ENCODE peak calls at places on chromosomes 7 and 10, in seven cellular contexts. One of them, this sample, is unnamed.

GRCh38 chr10:71270301-71270777 is 48.7 kb upstream of the SLC29A3 start:
- DNase-seq in HTR-8/SVneo: peak; percentile 71
- DNase-seq in adrenal gland: peak; percentile 74
- DNase-seq in MCF 10A: peak; percentile 72
- DNase-seq in left ventricle myocardium inferior: no peak
- DNase-seq in GM10248: peak; percentile 78
- DNase-seq in GM12892: peak; percentile 53
- DNase-seq in this sample: peak; percentile 85

GRCh38 chr7:47666164-47666862 is 84.4 kb upstream of the TNS3 start:
- DNase-seq in HTR-8/SVneo: no peak
- DNase-seq in adrenal gland: peak; percentile 13
- DNase-seq in MCF 10A: no peak
- DNase-seq in left ventricle myocardium inferior: no peak
- DNase-seq in GM10248: no peak
- DNase-seq in GM12892: no peak
- DNase-seq in this sample: no peak

GRCh38 chr10:22816298-22816653 is 101.9 kb upstream of the PIP4K2A start:
- DNase-seq in HTR-8/SVneo: peak; percentile 73
- DNase-seq in adrenal gland: peak; percentile 23
- DNase-seq in MCF 10A: peak; percentile 92
- DNase-seq in left ventricle myocardium inferior: no peak
- DNase-seq in GM10248: no peak
- DNase-seq in GM12892: no peak
- DNase-seq in this sample: no peak

GRCh38 chr10:14173391-14173705 is 157.4 kb downstream of the FRMD4A start:
- DNase-seq in HTR-8/SVneo: no peak
- DNase-seq in adrenal gland: no peak
- DNase-seq in MCF 10A: no peak
- DNase-seq in left ventricle myocardium inferior: no peak
- DNase-seq in GM10248: no peak
- DNase-seq in GM12892: no peak
- DNase-seq in this sample: no peak

GRCh38 chr7:128243273-128243672 is 2.2 kb downstream of the LEP start:
- DNase-seq in HTR-8/SVneo: no peak
- DNase-seq in adrenal gland: no peak
- DNase-seq in MCF 10A: no peak
- DNase-seq in left ventricle myocardium inferior: no peak
- DNase-seq in GM10248: no peak
- DNase-seq in GM12892: no peak
- DNase-seq in this sample: no peak

GRCh38 chr10:103584216-103585010 is 90.9 kb downstream of the NEURL1 start:
- DNase-seq in HTR-8/SVneo: no peak
- DNase-seq in adrenal gland: no peak
- DNase-seq in MCF 10A: no peak
- DNase-seq in left ventricle myocardium inferior: no peak
- DNase-seq in GM10248: peak; percentile 66
- DNase-seq in GM12892: no peak
- DNase-seq in this sample: peak; percentile 87

GRCh38 chr7:40232242-40232929 is 97.6 kb downstream of the SUGCT start:
- DNase-seq in HTR-8/SVneo: peak; percentile 42
- DNase-seq in adrenal gland: peak; percentile 34
- DNase-seq in MCF 10A: peak; percentile 69
- DNase-seq in left ventricle myocardium inferior: no peak
- DNase-seq in GM10248: peak; percentile 34
- DNase-seq in GM12892: no peak
- DNase-seq in this sample: peak; percentile 47

GRCh38 chr7:23017303-23017702 is 3.4 kb upstream of the HYCC1 start:
- DNase-seq in HTR-8/SVneo: no peak
- DNase-seq in adrenal gland: no peak
- DNase-seq in MCF 10A: no peak
- DNase-seq in left ventricle myocardium inferior: no peak
- DNase-seq in GM10248: no peak
- DNase-seq in GM12892: no peak
- DNase-seq in this sample: no peak

GRCh38 chr7:84675633-84676034 is 481.0 kb upstream of the SEMA3A start:
- DNase-seq in HTR-8/SVneo: peak; percentile 1
- DNase-seq in adrenal gland: no peak
- DNase-seq in MCF 10A: peak; percentile 77
- DNase-seq in left ventricle myocardium inferior: no peak
- DNase-seq in GM10248: no peak
- DNase-seq in GM12892: no peak
- DNase-seq in this sample: no peak

GRCh38 chr10:18238875-18239485 is 98.8 kb downstream of the CACNB2 start:
- DNase-seq in HTR-8/SVneo: peak; percentile 19
- DNase-seq in adrenal gland: peak; percentile 30
- DNase-seq in MCF 10A: peak; percentile 57
- DNase-seq in left ventricle myocardium inferior: no peak
- DNase-seq in GM10248: peak; percentile 34
- DNase-seq in GM12892: peak; percentile 11
- DNase-seq in this sample: peak; percentile 30

This sample was measured in testis.